ENCODE peak calls at places on chromosomes 6 and 20, in five cellular contexts. G, E, F, K and I are unnamed samples.

GRCh38 chr6:7154341-7155139 is 46.8 kb downstream of the RREB1 start:
- DNase-seq in G (no peak), K (no peak), E (no peak), F (no peak), I (no peak)

GRCh38 chr20:18853216-18853615 is 39.6 kb downstream of the SCP2D1 start:
- DNase-seq in G (no peak), E (no peak), F (no peak), K (no peak), I (no peak)

GRCh38 chr6:144134737-144135136 is 15.6 kb upstream of the STX11 start:
- DNase-seq in G (no peak), E (no peak), K (no peak), F (no peak), I (no peak)

GRCh38 chr6:144186817-144187625 is 36.7 kb downstream of the STX11 start:
- DNase-seq in F (no peak), K (no peak), G (no peak), E (no peak), I (no peak)

GRCh38 chr6:38975621-38976049 is 72.9 kb upstream of the GLP1R start:
- DNase-seq in E (no peak), K (no peak), G (peak; percentile 4), F (no peak), I (no peak)

GRCh38 chr20:32482251-32483220 is 102.6 kb downstream of the NOL4L start:
- DNase-seq in F (peak; percentile 63), K (no peak), G (peak; percentile 35), E (peak; percentile 13), I (no peak)

GRCh38 chr6:27332692-27333641 is 20.9 kb upstream of the POM121L2 start:
- DNase-seq in G (peak; percentile 72), E (peak; percentile 76), K (peak; percentile 72), F (peak; percentile 50), I (peak; percentile 81)

GRCh38 chr6:5626727-5627426 is 365.6 kb downstream of the FARS2 start:
- DNase-seq in E (no peak), K (no peak), G (no peak), F (no peak), I (no peak)

GRCh38 chr6:24016857-24017256 is 109.2 kb upstream of the NRSN1 start:
- DNase-seq in G (no peak), K (no peak), F (no peak), E (no peak), I (no peak)

GRCh38 chr20:60000271-60001026 is 42.2 kb downstream of the CDH26 start:
- DNase-seq in G (no peak), E (no peak), K (peak; percentile 39), F (no peak), I (peak; percentile 14)

GRCh38 chr6:25603251-25603650 is 48.8 kb upstream of the SCGN start:
- DNase-seq in K (no peak), F (no peak), E (no peak), G (no peak), I (no peak)

GRCh38 chr6:137872071-137872470 is 5.0 kb downstream of the TNFAIP3 start:
- DNase-seq in E (peak; percentile 51), K (peak; percentile 46), G (peak; percentile 57), F (peak; percentile 72), I (no peak)

GRCh38 chr6:137874204-137875001 is 7.3 kb downstream of the TNFAIP3 start:
- DNase-seq in F (no peak), G (no peak), E (peak; percentile 62), K (peak; percentile 50), I (no peak)

GRCh38 chr6:137871299-137871698 is 4.2 kb downstream of the TNFAIP3 start:
- DNase-seq in K (no peak), F (no peak), G (no peak), E (no peak), I (no peak)

GRCh38 chr6:137875606-137876005 is 8.5 kb downstream of the TNFAIP3 start:
- DNase-seq in G (no peak), E (no peak), K (no peak), F (no peak), I (no peak)

GRCh38 chr6:137873273-137873762 is 6.3 kb downstream of the TNFAIP3 start:
- DNase-seq in E (peak; percentile 96), F (peak; percentile 91), K (peak; percentile 53), G (peak; percentile 86), I (peak; percentile 64)
- H3K27ac ChIP-seq in E (peak overlapping the region; percentile 95), F (peak overlapping the region; percentile 51), K (peak overlapping the region; percentile 14), G (no peak overlapping the region), I (no peak overlapping the region)

GRCh38 chr6:159169557-159170332 is 545 bp downstream of the FNDC1 start:
- DNase-seq in G (peak; percentile 61), F (peak; percentile 84), E (peak; percentile 26), K (no peak), I (peak; percentile 50)
- TF ChIP-seq EZH2 in G (peak; percentile 74), F (no peak), E (peak; percentile 73), K (no peak), I (peak; percentile 84)

DNA sequence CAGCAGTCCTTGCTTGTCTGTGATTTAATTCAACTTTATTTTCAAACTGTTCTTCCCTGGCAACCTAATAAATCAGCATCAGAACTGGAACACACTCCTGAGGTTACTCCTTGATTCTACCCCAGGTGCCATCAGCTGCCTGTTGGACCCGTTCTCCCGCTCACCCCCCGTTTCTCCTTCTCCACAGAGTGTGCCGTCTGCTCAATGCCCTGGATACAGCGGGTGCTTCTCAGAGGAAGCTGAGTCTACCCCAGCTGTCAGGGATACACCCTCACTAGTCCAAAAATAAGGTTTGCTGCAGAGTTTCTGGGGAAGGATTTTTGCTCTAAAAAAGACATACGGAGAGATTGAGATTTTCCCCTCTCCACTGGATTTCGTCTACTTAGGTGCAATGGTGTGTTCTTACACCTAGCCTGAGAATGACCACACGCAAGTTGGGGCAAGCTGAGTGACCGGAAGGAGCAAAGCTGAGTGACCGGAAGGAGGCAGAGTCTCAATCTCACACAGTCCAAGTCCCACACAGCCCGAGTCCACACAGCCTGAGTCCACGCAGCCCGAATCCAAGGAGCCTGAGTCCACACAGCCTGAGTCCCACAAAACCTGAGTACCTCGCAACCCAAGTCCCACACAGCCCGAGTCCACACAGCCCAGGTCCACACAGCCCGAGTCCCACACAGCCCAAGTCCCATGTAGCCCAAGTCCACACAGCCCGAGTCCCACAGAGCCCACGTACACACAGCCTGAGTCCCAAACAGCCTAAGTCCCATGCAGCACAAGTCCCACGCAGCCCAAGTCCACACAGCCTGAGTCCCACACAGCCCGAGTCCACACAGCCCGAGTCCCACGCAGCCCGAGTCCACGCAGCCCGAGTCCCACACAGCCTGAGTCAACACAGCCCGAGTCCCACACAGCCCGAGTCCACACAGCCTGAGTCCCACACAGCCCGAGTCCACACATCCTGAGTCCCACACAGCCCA is 58.6 kb upstream of the DACT2 start:
- DNase-seq in G (no peak), K (no peak), E (no peak), F (no peak), I (no peak)
- H3K9me3 ChIP-seq in G (peaks cover 3% of the 10 kb centered on the region), K (no peaks in the 10 kb centered on the region), E (peaks cover 59% of the 10 kb centered on the region), F (no peaks in the 10 kb centered on the region), I (peaks cover 5% of the 10 kb centered on the region)

DNA sequence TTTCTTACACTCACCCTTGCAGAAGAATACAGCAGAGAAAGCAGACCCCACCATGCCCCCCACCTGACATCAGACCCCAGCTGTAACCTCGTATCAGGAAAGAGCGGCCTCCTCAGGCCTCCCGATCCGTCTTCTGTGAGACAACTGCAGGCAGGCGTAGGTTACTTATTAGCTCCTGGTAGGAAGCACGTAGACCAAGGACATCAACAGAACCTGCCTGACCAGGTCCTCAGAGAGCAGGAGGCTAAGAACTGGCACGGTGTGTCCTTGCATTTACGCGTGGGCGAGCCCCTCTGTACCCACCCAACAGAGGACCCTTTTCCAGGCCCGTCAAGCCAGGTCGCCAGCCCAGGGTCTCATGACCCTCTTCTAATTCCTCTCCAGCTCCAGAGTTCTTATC is 51.0 kb downstream of the ABHD12 start:
- DNase-seq in K (no peak), E (no peak), G (no peak), F (no peak), I (no peak)
- H3K27ac ChIP-seq in K (no peak overlapping the region), E (no peak overlapping the region), G (no peak overlapping the region), F (no peak overlapping the region), I (no peak overlapping the region)

DNA sequence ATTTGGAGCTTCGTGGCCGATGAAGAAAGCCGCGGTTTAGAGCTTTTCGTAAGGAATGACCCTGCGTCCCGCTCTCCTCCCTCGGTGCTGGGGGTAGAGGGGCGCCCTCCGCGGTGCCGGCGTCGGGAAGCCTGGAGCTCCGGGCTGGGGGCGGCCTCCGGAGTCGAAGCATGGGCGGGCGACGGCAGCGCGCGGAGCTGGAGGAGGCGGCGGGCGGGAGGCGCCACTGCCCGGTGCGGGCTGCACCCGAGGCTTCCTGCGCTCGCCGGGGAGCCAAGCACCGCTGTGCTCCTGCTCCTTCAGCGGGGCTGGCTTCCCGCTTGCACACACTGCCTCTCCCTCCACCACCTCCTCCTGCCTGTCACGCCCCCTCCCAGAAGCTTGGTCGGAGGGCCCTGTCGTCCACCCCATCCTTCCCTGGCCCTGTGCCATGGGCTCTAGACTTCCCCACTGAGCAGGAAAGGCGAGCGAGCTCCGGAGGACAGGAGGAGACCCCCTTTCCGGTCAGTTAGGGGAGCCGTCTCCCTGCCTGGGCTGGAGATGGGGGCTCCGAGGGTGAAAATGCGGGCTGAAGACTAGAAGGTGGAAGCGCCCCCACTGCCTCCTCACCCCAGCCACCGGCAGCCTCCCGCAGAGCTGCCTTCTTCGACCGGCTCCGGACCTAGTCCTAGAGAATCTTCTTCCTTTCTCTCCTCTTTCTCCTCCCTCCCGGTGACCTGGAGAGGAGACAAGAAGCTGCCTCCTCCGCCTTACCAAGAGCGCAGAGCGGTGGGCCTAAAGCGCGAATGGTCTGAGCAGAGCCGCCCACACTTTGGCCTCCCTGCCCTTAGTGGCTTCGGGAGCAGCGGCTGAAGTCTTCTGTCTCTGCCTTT is 1.8 kb downstream of the CDH4 start:
- DNase-seq in K (no peak), E (peak; percentile 23), F (peak; percentile 51), G (peak; percentile 61), I (peak; percentile 54)
- TF ChIP-seq EZH2 in K (no peak), E (no peak), F (no peak), G (no peak), I (peak; percentile 70)

GRCh38 chr6:168385380-168385779 is 55.6 kb upstream of the SMOC2 start:
- DNase-seq in G (no peak), K (no peak), F (no peak), E (no peak), I (peak; percentile 12)

GRCh38 chr6:168380956-168381605 is 59.9 kb upstream of the SMOC2 start:
- DNase-seq in E (no peak), G (no peak), K (no peak), F (no peak), I (no peak)

GRCh38 chr6:168383062-168383854 is 57.7 kb upstream of the SMOC2 start:
- DNase-seq in F (no peak), K (no peak), G (no peak), E (no peak), I (no peak)

GRCh38 chr6:168384045-168385038 is 56.6 kb upstream of the SMOC2 start:
- DNase-seq in F (peak; percentile 38), G (no peak), E (no peak), K (no peak), I (no peak)

GRCh38 chr6:168381726-168382458 is 59.1 kb upstream of the SMOC2 start:
- DNase-seq in F (no peak), E (no peak), K (no peak), G (no peak), I (no peak)
- H3K9me3 ChIP-seq in F (no peaks in the 10 kb centered on the region), E (peaks cover 69% of the 10 kb centered on the region), K (no peaks in the 10 kb centered on the region), G (peaks cover 7% of the 10 kb centered on the region), I (peaks cover 5% of the 10 kb centered on the region)

GRCh38 chr20:38798266-38798665 is 7.2 kb upstream of the PPP1R16B start:
- DNase-seq in G (no peak), F (no peak), K (no peak), E (no peak), I (no peak)
- H3K27ac ChIP-seq in G (no peak overlapping the region), F (no peak overlapping the region), K (no peak overlapping the region), E (no peak overlapping the region), I (no peak overlapping the region)